ENCODE peak calls at places on chromosomes 5 and 9, in seven cellular contexts. V is sigmoid colon, D is Panc1, J is suprapubic skin, F is upper lobe of left lung, C is spleen, G is HCT116. U is an unnamed sample.

GRCh38 chr9:1879501-1879900 is 135.6 kb upstream of the SMARCA2 start:
- DNase-seq in V (no peak), D (no peak), J (no peak), F (no peak), C (no peak), G (no peak), U (no peak)

GRCh38 chr5:16446993-16447392 is 18.6 kb downstream of the ZNF622 start:
- DNase-seq in V (no peak), D (no peak), J (no peak), F (no peak), C (no peak), G (no peak), U (no peak)

GRCh38 chr9:19174127-19174921 is 47.0 kb upstream of the PLIN2 start:
- DNase-seq in V (peak), D (no peak), J (peak), F (peak), C (no peak), G (peak), U (no peak)

GRCh38 chr5:143874312-143874711 is 62.4 kb downstream of the HMHB1 start:
- DNase-seq in V (no peak), D (no peak), J (no peak), F (no peak), C (no peak), G (no peak), U (no peak)

GRCh38 chr9:21591221-21592062 is 109.3 kb upstream of the IFNE start:
- DNase-seq in V (peak), D (peak), J (no peak), F (peak), C (no peak), G (peak), U (no peak)

GRCh38 chr9:69090140-69090750 is 54.7 kb downstream of the FXN start:
- DNase-seq in V (no peak), D (no peak), J (no peak), F (no peak), C (no peak), G (no peak), U (no peak)

GRCh38 chr9:132798817-132799790 is 79.0 kb downstream of the AK8 start:
- DNase-seq in V (no peak), D (no peak), J (no peak), F (peak), C (no peak), G (no peak), U (peak)

GRCh38 chr9:93623736-93624135 is 47.4 kb downstream of the PHF2 start:
- DNase-seq in V (no peak), D (no peak), J (no peak), F (no peak), C (no peak), G (no peak), U (no peak)

GRCh38 chr9:112783551-112783954 is 33.0 kb downstream of the SNX30 start:
- DNase-seq in V (no peak), D (no peak), J (no peak), F (peak), C (no peak), G (no peak), U (peak)

DNA sequence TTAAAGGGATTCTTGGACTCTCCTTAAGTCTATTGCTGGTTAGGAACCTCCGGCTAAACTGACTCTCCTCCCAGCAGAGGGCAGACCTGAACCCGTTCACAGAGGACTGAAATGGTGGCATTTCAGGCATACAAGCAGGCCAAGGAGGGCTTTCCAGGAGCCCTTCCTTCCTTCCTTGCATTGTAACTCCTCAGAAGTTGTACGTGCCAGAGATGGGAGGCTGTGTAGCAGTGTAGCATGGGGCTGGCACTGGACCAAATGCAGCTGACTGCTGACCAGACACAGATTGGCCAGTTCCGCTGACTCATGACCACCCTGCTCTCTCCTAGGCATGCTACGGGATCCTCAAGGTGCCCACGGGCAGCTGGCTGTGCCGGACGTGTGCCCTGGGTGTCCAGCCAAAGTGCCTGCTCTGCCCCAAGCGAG is 36.4 kb downstream of the JADE2 start:
- DNase-seq in V (no peak), D (no peak), J (no peak), F (peak), C (no peak), G (peak), U (no peak)
- TF ChIP-seq POLR2AphosphoS5 in V (no peak), D (no peak), J (no peak), F (peak), C (peak), G (no peak), U (peak)

GRCh38 chr5:170306381-170306790 is 8.8 kb upstream of the LCP2 start:
- DNase-seq in V (peak), D (no peak), J (no peak), F (peak), C (no peak), G (no peak), U (no peak)
- TF ChIP-seq POLR2AphosphoS5 in V (no peak), D (no peak), J (no peak), F (no peak), C (no peak), G (no peak), U (no peak)

DNA sequence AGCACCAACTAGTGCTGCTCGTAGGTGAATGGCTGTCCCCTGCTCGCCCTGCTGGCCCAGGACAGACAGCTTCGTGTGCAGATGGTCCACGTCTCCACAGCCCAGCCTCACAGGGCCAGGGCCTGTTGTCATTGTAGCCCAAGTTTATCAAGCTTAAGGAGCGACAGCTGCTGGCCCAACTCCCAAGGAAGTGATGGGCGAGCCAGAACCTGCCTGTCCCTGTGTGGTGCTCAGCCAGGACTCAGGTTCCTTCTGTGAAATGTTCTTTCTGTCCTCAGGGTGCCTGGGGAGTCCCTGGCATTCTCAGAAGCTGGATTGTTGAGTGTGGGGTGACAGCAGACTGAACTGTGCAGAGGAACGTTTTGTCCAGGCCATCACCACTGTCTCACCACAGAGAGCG is 16.4 kb downstream of the TRIP13 start:
- DNase-seq in V (no peak), D (no peak), J (no peak), F (no peak), C (peak), G (no peak), U (no peak)
- TF ChIP-seq POLR2AphosphoS5 in V (no peak), D (no peak), J (no peak), F (no peak), C (no peak), G (no peak), U (no peak)

GRCh38 chr5:55620009-55620770 is 85.4 kb upstream of the PLPP1 start:
- DNase-seq in V (no peak), D (no peak), J (no peak), F (no peak), C (no peak), G (no peak), U (no peak)

GRCh38 chr5:55622460-55622859 is 87.7 kb upstream of the PLPP1 start:
- DNase-seq in V (no peak), D (no peak), J (no peak), F (no peak), C (no peak), G (no peak), U (no peak)

GRCh38 chr5:55621218-55621617 is 86.5 kb upstream of the PLPP1 start:
- DNase-seq in V (no peak), D (no peak), J (no peak), F (no peak), C (no peak), G (no peak), U (no peak)

GRCh38 chr5:55620781-55621180 is 86.0 kb upstream of the PLPP1 start:
- DNase-seq in V (no peak), D (no peak), J (no peak), F (no peak), C (no peak), G (no peak), U (no peak)

GRCh38 chr5:55618318-55618717 is 83.6 kb upstream of the PLPP1 start:
- DNase-seq in V (no peak), D (no peak), J (no peak), F (no peak), C (no peak), G (no peak), U (no peak)
- TF ChIP-seq POLR2AphosphoS5 in V (no peak), D (no peak), J (no peak), F (no peak), C (no peak), G (no peak), U (no peak)